ENCODE peak calls at places on chromosome 7, in eight cellular contexts. V is lung; E is CD8-positive, alpha-beta memory T cell; C is heart left ventricle; Z is pancreas; O is RWPE2; Q is neural progenitor cell; J is upper lobe of right lung. B is an unnamed sample. For H3K4me1 and H3K9me3, the result is how much of the 10 kb centered on the place peaks cover.

GRCh38 chr7:7438851-7439250 is 96.8 kb downstream of the COL28A1 start:
- DNase-seq in O (peak), Q (no peak), E (no peak), C (no peak), V (no peak), Z (no peak), J (no peak), B (no peak)

GRCh38 chr7:51295435-51296269 is 21.0 kb downstream of the COBL start:
- DNase-seq in E (no peak), Z (no peak), J (no peak), C (no peak), V (no peak), Q (no peak), O (no peak), B (peak)

GRCh38 chr7:10821156-10821555 is 152.5 kb upstream of the PHF14 start:
- DNase-seq in J (no peak), V (no peak), Z (no peak), C (no peak), Q (no peak), E (no peak), O (no peak), B (no peak)

GRCh38 chr7:152674860-152675760 is 831 bp downstream of the XRCC2 start:
- DNase-seq in C (no peak), E (no peak), J (no peak), V (no peak), Q (peak), O (no peak), Z (no peak), B (peak)

GRCh38 chr7:157519246-157519645 is 182.4 kb downstream of the DNAJB6 start:
- DNase-seq in Q (no peak), J (peak), C (no peak), O (peak), Z (no peak), V (no peak), E (no peak), B (no peak)

GRCh38 chr7:112669306-112669705 is 120.9 kb downstream of the TMEM168 start:
- DNase-seq in J (no peak), C (no peak), E (no peak), Q (no peak), O (no peak), Z (no peak), V (no peak), B (no peak)

GRCh38 chr7:73482746-73483145 is 39.3 kb downstream of the BAZ1B start:
- DNase-seq in C (no peak), V (no peak), Q (peak), E (no peak), J (no peak), O (no peak), Z (no peak), B (no peak)

GRCh38 chr7:142612264-142612881 is 136.9 kb upstream of the PRSS1 start:
- DNase-seq in E (no peak), Q (no peak), O (no peak), C (no peak), V (no peak), Z (no peak), J (no peak), B (no peak)

GRCh38 chr7:108093341-108093740 is 36.8 kb downstream of the LAMB4 start:
- DNase-seq in O (no peak), Q (no peak), E (no peak), C (no peak), Z (no peak), V (no peak), J (no peak), B (no peak)

GRCh38 chr7:30559566-30559965 is 35.1 kb upstream of the GARS1 start:
- DNase-seq in C (no peak), Z (no peak), E (no peak), J (no peak), O (no peak), Q (no peak), V (no peak), B (no peak)

GRCh38 chr7:130303127-130303526 is 10.2 kb downstream of the CPA4 start:
- DNase-seq in J (no peak), Z (no peak), E (no peak), C (no peak), Q (no peak), O (no peak), V (no peak), B (no peak)

GRCh38 chr7:100489824-100490223 is 6.1 kb downstream of the NYAP1 start:
- DNase-seq in Q (peak), C (peak), O (no peak), E (no peak), J (no peak), Z (peak), V (no peak), B (peak)

GRCh38 chr7:139181404-139181803 is 49.6 kb upstream of the UBN2 start:
- DNase-seq in E (no peak), V (no peak), J (no peak), O (no peak), Q (no peak), C (no peak), Z (no peak), B (no peak)

GRCh38 chr7:112510032-112510742 is 29.4 kb downstream of the LSMEM1 start:
- DNase-seq in Q (no peak), V (no peak), Z (no peak), O (no peak), C (no peak), J (no peak), E (no peak), B (no peak)

GRCh38 chr7:116443101-116443523 is 56.4 kb upstream of the CAV2 start:
- DNase-seq in Z (no peak), C (no peak), V (no peak), E (no peak), Q (no peak), O (no peak), J (no peak), B (no peak)

GRCh38 chr7:73612598-73613269 is 11.6 kb downstream of the MLXIPL start:
- DNase-seq in V (no peak), C (no peak), Q (peak), E (no peak), J (no peak), O (no peak), Z (peak), B (peak)

GRCh38 chr7:55016746-55017090 is 2.1 kb upstream of the EGFR start:
- DNase-seq in Z (no peak), Q (no peak), O (no peak), C (no peak), E (no peak), V (no peak), J (no peak), B (no peak)

GRCh38 chr7:7522421-7522820 is 13.3 kb downstream of the COL28A1 start:
- DNase-seq in E (no peak), V (no peak), J (no peak), Z (no peak), C (no peak), O (no peak), Q (no peak), B (no peak)

GRCh38 chr7:151759591-151760042 is 117.3 kb downstream of the PRKAG2 start:
- DNase-seq in C (peak), V (peak), Z (peak), O (no peak), J (no peak), E (peak), Q (peak), B (peak)

GRCh38 chr7:40604601-40605438 is 470.0 kb downstream of the SUGCT start:
- DNase-seq in E (no peak), O (no peak), V (peak), J (peak), Z (peak), C (peak), Q (peak), B (peak)
- H3K4me1 ChIP-seq in E (under half), O (under half), V (under half), J (under half), Z (under half), C (under half), Q (under half), B (under half)

DNA sequence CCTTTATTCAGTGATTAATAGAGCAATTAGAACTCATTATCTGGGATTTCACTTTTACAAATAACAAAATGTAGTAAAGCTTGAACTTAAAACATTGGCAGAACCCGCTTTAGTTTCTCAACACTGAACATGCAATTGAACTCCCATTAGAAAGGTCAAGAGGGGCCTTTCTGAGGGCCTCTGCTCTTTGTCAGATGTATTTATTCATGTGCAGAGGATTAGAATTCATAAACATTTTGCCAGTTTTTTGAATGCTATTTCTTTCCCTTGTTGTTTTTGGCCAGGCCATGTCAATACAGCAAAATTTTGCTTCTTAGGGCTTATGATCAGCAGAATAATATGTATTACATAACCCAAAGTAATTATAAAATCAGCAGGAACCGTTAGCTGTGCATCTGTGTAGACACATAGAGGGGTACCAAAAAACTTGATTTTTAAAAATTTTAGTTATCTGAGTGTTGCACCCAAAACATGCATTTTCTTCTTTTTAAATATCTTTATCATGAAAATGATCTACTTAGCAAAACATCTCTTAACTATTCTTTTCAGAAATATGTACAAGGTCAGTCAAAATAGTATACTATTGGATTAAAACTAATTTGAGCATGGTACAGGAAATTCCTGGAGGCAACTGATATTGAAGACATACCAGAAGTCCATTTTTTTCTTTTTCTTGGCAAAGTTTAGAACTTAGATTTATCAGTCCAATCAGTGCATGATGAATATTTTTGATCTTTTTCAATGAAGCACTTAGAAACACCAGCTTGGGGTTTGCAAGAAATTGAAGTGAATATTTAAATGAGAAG is 177.5 kb downstream of the TWIST1 start:
- DNase-seq in V (no peak), J (no peak), C (no peak), Z (no peak), O (no peak), Q (no peak), E (no peak), B (no peak)
- H3K9me3 ChIP-seq in V (under half), J (under half), C (under half), Z (under half), O (under half), Q (under half), E (under half), B (under half)

DNA sequence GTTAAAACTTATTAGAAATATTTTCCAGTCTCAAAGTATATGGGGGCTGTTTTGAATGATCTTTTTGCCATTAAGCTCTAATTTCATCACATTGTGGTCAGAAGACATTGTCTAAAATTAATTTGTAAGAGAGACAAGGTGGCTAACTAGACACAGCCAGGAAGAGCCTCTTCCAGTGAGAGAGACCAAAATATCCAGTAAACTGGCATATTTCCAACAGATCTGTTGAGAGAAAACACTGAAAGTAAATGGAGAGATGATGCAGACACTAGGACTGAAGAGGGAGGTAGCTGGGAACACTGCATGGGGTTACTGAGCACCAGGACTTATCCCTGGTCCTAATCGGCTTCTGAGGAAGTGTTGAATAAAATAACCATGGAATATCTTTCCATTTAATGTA is 101.5 kb upstream of the TAS2R16 start:
- DNase-seq in J (no peak), V (no peak), E (no peak), O (no peak), C (no peak), Z (no peak), Q (no peak), B (no peak)
- H3K4me3 ChIP-seq in J (no peak), V (no peak), E (no peak), O (no peak), C (no peak), Z (no peak), Q (no peak), B (no peak)

GRCh38 chr7:2523461-2523905 is 3.9 kb downstream of the LFNG start:
- DNase-seq in Q (peak), C (no peak), J (peak), E (no peak), Z (peak), O (no peak), V (no peak), B (no peak)

GRCh38 chr7:2522780-2523433 is 3.3 kb downstream of the LFNG start:
- DNase-seq in J (no peak), O (peak), Q (peak), E (no peak), Z (peak), V (no peak), C (no peak), B (peak)

GRCh38 chr7:2521341-2521745 is 1.8 kb downstream of the LFNG start:
- DNase-seq in C (no peak), V (no peak), J (no peak), Q (peak), O (no peak), Z (no peak), E (no peak), B (no peak)

GRCh38 chr7:2520808-2521146 is 1.2 kb downstream of the LFNG start:
- DNase-seq in Z (peak), C (no peak), E (no peak), O (no peak), J (no peak), Q (no peak), V (no peak), B (no peak)

DNA sequence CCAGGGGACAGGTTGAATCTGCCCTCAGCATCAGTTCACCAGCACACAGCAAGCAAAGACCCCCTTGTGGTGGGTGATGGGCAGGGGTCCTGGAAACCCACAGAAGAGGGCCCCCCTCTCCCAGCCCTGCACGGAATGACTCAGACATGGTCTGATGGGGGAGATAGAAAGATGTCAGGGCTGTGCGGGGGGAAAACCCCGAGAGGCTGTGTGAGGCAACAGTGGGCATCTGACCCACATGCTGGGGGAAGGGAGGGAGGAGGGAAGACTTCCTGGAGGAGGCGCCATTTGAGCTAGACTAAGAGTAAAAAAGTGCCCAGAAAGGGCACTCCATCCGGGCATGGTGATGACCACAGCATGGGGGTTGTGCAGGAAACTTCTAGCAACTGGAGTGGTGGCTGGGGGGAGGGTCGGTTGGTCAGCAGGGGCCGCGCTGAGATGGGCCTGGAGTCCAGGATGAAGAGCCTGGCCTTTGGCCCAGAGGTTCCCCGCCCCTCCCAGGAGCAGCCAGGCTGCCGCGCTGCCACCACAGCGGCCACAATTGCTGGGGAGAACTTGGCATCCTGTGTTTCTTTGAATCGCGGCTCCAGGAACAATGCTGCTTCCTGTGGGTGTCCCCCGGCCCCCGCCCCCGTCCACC is 2.5 kb downstream of the LFNG start:
- DNase-seq in E (peak), Q (peak), C (no peak), Z (peak), J (no peak), O (no peak), V (peak), B (no peak)
- H3K4me1 ChIP-seq in E (half or more), Q (half or more), C (half or more), Z (half or more), J (half or more), O (under half), V (under half), B (half or more)

DNA sequence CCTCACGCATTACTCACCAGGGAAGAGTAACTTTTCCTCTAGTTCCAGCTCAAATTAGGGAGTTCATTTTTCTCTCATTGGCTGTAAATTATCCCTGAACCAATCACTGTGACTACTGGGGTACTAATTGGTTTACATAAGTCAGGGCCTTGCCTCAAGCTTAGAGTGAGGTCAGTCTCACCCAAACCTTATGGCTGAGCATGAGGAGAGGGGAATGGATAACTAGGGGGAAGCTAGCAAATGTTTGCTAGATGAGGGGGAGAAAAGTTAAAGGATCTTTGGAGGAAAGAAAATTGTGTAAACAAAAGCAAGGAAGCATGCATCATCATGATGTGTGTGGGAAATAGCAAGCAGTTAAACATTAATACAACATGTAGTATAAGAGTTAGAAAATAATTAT is 121.9 kb downstream of the BBS9 start:
- DNase-seq in J (no peak), E (no peak), Q (no peak), O (no peak), C (no peak), V (no peak), Z (no peak), B (no peak)
- H3K9me3 ChIP-seq in J (under half), E (under half), Q (under half), O (under half), C (under half), V (under half), Z (under half), B (under half)

GRCh38 chr7:128203047-128203491 is 38.0 kb upstream of the LEP start:
- DNase-seq in C (no peak), Q (no peak), Z (peak), O (peak), V (no peak), J (no peak), E (no peak), B (no peak)

GRCh38 chr7:128201067-128201689 is 39.9 kb upstream of the LEP start:
- DNase-seq in E (no peak), Z (peak), J (no peak), C (no peak), O (no peak), Q (peak), V (no peak), B (no peak)

GRCh38 chr7:128200376-128200775 is 40.7 kb upstream of the LEP start:
- DNase-seq in C (no peak), V (no peak), E (no peak), J (no peak), O (peak), Z (no peak), Q (no peak), B (no peak)

GRCh38 chr7:128202287-128202957 is 38.7 kb upstream of the LEP start:
- DNase-seq in C (no peak), O (peak), Z (no peak), J (no peak), E (no peak), Q (no peak), V (no peak), B (no peak)

GRCh38 chr7:128201690-128202085 is 39.4 kb upstream of the LEP start:
- DNase-seq in Z (no peak), J (no peak), C (no peak), O (no peak), V (no peak), Q (no peak), E (no peak), B (no peak)
- H3K4me3 ChIP-seq in Z (peak), J (no peak), C (no peak), O (no peak), V (no peak), Q (peak), E (peak), B (no peak)

GRCh38 chr7:3066506-3066905 is 22.8 kb upstream of the CARD11 start:
- DNase-seq in C (no peak), J (no peak), O (no peak), V (no peak), E (no peak), Z (no peak), Q (no peak), B (no peak)
- H3K4me1 ChIP-seq in C (under half), J (under half), O (under half), V (under half), E (half or more), Z (under half), Q (under half), B (under half)

GRCh38 chr7:149880871-149881301 is 7.1 kb downstream of the ATP6V0E2 start:
- DNase-seq in V (peak), Z (no peak), Q (no peak), O (no peak), E (no peak), J (peak), C (peak), B (peak)

GRCh38 chr7:149877890-149878522 is 4.2 kb downstream of the ATP6V0E2 start:
- DNase-seq in Q (no peak), V (no peak), Z (no peak), E (no peak), J (no peak), O (no peak), C (no peak), B (no peak)

GRCh38 chr7:149879801-149880738 is 6.3 kb downstream of the ATP6V0E2 start:
- DNase-seq in J (no peak), V (no peak), Q (no peak), O (no peak), E (no peak), C (peak), Z (no peak), B (no peak)

GRCh38 chr7:149878523-149878921 is 4.8 kb downstream of the ATP6V0E2 start:
- DNase-seq in O (no peak), Q (no peak), C (no peak), V (no peak), Z (no peak), E (no peak), J (no peak), B (no peak)

GRCh38 chr7:149879271-149879711 is 5.5 kb downstream of the ATP6V0E2 start:
- DNase-seq in V (no peak), O (no peak), E (no peak), Q (no peak), Z (no peak), C (no peak), J (peak), B (no peak)
- H3K9me3 ChIP-seq in V (under half), O (under half), E (under half), Q (under half), Z (under half), C (under half), J (under half), B (under half)

DNA sequence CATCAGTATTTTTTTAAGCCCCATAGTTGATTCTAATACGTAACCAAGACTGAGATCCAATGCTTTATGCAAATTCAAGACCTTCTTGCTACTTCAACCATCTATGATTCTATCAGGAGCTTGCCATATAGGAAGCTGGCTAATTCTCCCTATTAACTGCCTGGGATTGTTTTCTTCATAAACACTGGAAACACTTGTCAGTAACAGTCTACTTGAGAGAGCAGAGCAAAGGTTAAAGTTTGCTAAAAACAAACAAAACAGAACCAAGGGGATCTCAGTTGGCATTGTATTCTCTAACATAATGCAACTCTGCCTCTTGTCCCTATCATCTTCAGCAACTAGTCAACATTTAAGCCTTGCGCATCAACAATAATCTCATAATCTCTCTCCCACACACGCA is 21.0 kb upstream of the PTPN12 start:
- DNase-seq in C (no peak), J (no peak), Q (no peak), Z (no peak), V (no peak), O (no peak), E (no peak), B (no peak)
- H3K4me3 ChIP-seq in C (no peak), J (no peak), Q (no peak), Z (no peak), V (no peak), O (no peak), E (no peak), B (no peak)